ENCODE peak calls at places on chromosomes 12 and 14, in five cellular contexts. Q is GM23248, A is dorsolateral prefrontal cortex, S is uterus, C is cardiac muscle cell. K is an unnamed sample.

GRCh38 chr12:101713059-101713682 is 15.7 kb downstream of the CHPT1 start:
- DNase-seq in A (no peak), S (peak), C (peak), Q (no peak), K (no peak)

GRCh38 chr14:84225243-84225642 is 1304.7 kb upstream of the FLRT2 start:
- DNase-seq in S (no peak), C (peak), A (no peak), Q (no peak), K (no peak)

GRCh38 chr14:75361751-75362433 is 65.9 kb upstream of the JDP2 start:
- DNase-seq in A (no peak), Q (peak), S (peak), C (peak), K (no peak)

GRCh38 chr14:77043177-77043983 is 14.9 kb upstream of the IRF2BPL start:
- DNase-seq in A (no peak), S (peak), Q (peak), C (peak), K (no peak)

GRCh38 chr14:81331229-81332026 is 68.7 kb downstream of the STON2 start:
- DNase-seq in S (no peak), C (no peak), A (no peak), Q (no peak), K (no peak)

GRCh38 chr12:14959463-14959862 is 1.9 kb downstream of the ARHGDIB start:
- DNase-seq in C (no peak), S (no peak), A (no peak), Q (no peak), K (no peak)

GRCh38 chr12:70667253-70667652 is 30.0 kb upstream of the PTPRB start:
- DNase-seq in S (no peak), Q (no peak), A (no peak), C (no peak), K (no peak)

GRCh38 chr14:22627506-22628263 is 16.5 kb downstream of the OR6J1 start:
- DNase-seq in A (no peak), C (no peak), S (no peak), Q (no peak), K (no peak)

GRCh38 chr12:106258226-106258625 is 10.4 kb upstream of the CKAP4 start:
- DNase-seq in Q (no peak), C (no peak), A (no peak), S (no peak), K (no peak)

GRCh38 chr14:34452258-34452822 is 9.7 kb downstream of the SPTSSA start:
- DNase-seq in Q (no peak), A (no peak), C (no peak), S (no peak), K (no peak)

DNA sequence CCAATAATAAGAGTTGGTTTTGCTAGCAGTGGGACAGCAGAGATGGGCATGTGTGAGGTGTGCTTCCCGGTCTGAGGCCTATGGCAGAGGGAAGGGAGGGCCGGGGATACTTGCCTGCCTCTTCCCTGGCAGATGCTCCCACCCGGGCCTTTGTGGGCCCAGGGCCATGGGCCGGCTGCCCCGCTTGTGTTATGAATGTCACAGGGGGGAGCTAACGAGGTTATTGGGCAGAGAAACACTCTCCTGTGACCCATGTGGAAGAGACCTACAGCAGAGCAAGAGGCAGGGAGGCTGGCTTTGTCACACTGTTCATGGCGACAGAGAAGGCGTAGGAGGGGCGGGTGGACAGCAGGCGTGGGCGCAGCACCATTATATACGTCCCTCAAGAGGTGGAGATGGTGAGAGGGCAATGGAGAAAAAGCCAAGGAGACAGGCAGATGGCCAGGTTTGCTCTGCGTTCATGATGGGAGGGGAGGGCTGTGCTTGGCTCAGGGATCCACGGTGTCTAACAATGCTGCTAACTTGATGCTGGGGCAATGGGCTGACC is 13.3 kb downstream of the CCND2 start:
- DNase-seq in Q (no peak), S (no peak), C (no peak), A (no peak), K (no peak)
- H3K27ac ChIP-seq in Q (no peak), S (peak), C (no peak), A (peak), K (no peak)

GRCh38 chr12:113249546-113249945 is 28.3 kb downstream of the TPCN1 start:
- DNase-seq in A (no peak), Q (no peak), C (no peak), S (no peak), K (no peak)
- H3K27ac ChIP-seq in A (no peak), Q (no peak), C (no peak), S (no peak), K (no peak)

GRCh38 chr12:19547258-19547657 is 108.0 kb downstream of the AEBP2 start:
- DNase-seq in A (no peak), Q (peak), C (no peak), S (no peak), K (no peak)
- H3K27ac ChIP-seq in A (peak), Q (peak), C (peak), S (peak), K (peak)

DNA sequence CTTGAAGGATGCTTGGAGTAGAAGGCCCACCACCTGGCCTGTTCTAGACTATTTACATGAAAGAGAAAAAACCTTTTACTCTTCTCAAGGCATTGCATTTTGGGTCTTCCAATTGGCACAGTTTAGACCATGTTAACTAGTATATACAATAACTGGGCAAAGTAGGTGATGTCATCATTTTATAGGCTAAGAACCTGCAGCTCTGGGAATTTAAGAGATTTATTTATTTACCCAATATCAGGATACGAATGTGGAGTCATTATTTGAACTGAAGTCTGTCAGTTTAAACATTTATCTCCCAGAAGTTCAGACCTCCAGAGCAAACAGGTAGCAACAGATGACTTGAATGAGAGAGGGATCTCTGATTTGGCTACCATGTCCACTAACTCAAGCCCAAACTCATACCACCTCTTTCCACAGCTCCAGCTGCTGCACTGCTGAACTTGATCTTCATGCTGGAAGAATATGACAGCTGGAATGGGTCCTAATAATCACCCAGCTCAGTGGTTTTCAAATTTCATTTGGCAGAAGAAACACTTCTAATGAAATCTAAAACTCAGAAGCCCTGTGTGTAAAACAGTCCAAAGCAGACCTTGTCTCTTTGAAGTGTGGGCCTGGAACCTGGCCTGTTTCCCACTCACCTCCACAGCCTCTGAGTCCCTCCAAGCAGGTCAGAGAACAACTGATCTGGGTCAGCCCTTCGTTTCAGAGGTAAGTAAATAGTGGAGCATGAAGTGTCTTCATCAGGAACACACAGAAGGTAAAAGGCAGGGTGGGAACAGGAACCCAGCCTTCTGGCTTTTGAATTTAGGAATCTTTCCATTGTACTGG is 179.3 kb downstream of the EMP1 start:
- DNase-seq in A (no peak), C (no peak), S (no peak), Q (no peak), K (no peak)
- H3K27ac ChIP-seq in A (no peak), C (no peak), S (no peak), Q (no peak), K (peak)

GRCh38 chr12:92075425-92075891 is 70.2 kb downstream of the BTG1 start:
- DNase-seq in S (no peak), C (peak), A (no peak), Q (peak), K (no peak)
- H3K27ac ChIP-seq in S (peak), C (peak), A (no peak), Q (peak), K (no peak)